ENCODE peak calls at places on chromosomes 13 and 19, in five cellular contexts. One of them, this sample, is unnamed.

GRCh38 chr19:56681702-56682101 is 10.1 kb upstream of the ZNF835 start:
- DNase-seq in HS-5: no peak
- DNase-seq in Kasumi-1: no peak
- DNase-seq in Calu3: no peak
- DNase-seq in activated CD4-positive, CD25-positive, alpha-beta regulatory T cell treated with anti-CD3 and anti-CD28 coated beads, Interleukin-2, amount 50 U/mL, for 72 hours: no peak
- DNase-seq in this sample: no peak

GRCh38 chr13:90414691-90415596 is 932.5 kb upstream of the MIR17HG start:
- DNase-seq in HS-5: peak
- DNase-seq in Kasumi-1: peak
- DNase-seq in Calu3: no peak
- DNase-seq in activated CD4-positive, CD25-positive, alpha-beta regulatory T cell treated with anti-CD3 and anti-CD28 coated beads, Interleukin-2, amount 50 U/mL, for 72 hours: no peak
- DNase-seq in this sample: peak

GRCh38 chr13:49481788-49482187 is 14.0 kb upstream of the PHF11 start:
- DNase-seq in HS-5: no peak
- DNase-seq in Kasumi-1: no peak
- DNase-seq in Calu3: no peak
- DNase-seq in activated CD4-positive, CD25-positive, alpha-beta regulatory T cell treated with anti-CD3 and anti-CD28 coated beads, Interleukin-2, amount 50 U/mL, for 72 hours: no peak
- DNase-seq in this sample: no peak

GRCh38 chr13:110993788-110994187 is 78.9 kb upstream of the ANKRD10 start:
- DNase-seq in HS-5: no peak
- DNase-seq in Kasumi-1: no peak
- DNase-seq in Calu3: no peak
- DNase-seq in activated CD4-positive, CD25-positive, alpha-beta regulatory T cell treated with anti-CD3 and anti-CD28 coated beads, Interleukin-2, amount 50 U/mL, for 72 hours: no peak
- DNase-seq in this sample: no peak

GRCh38 chr13:62129000-62129551 is 713.4 kb upstream of the PCDH20 start:
- DNase-seq in HS-5: no peak
- DNase-seq in Kasumi-1: no peak
- DNase-seq in Calu3: no peak
- DNase-seq in activated CD4-positive, CD25-positive, alpha-beta regulatory T cell treated with anti-CD3 and anti-CD28 coated beads, Interleukin-2, amount 50 U/mL, for 72 hours: no peak
- DNase-seq in this sample: no peak

GRCh38 chr13:110305949-110306339 is 1.0 kb downstream of the COL4A1 start:
- DNase-seq in HS-5: no peak
- DNase-seq in Kasumi-1: peak
- DNase-seq in Calu3: no peak
- DNase-seq in activated CD4-positive, CD25-positive, alpha-beta regulatory T cell treated with anti-CD3 and anti-CD28 coated beads, Interleukin-2, amount 50 U/mL, for 72 hours: no peak
- DNase-seq in this sample: no peak

GRCh38 chr19:14661372-14661924 is 13.2 kb downstream of the ADGRE3 start:
- DNase-seq in HS-5: no peak
- DNase-seq in Kasumi-1: peak
- DNase-seq in Calu3: no peak
- DNase-seq in activated CD4-positive, CD25-positive, alpha-beta regulatory T cell treated with anti-CD3 and anti-CD28 coated beads, Interleukin-2, amount 50 U/mL, for 72 hours: no peak
- DNase-seq in this sample: no peak

GRCh38 chr13:43196171-43196611 is 172.8 kb downstream of the DNAJC15 start:
- DNase-seq in HS-5: no peak
- DNase-seq in Kasumi-1: no peak
- DNase-seq in Calu3: no peak
- DNase-seq in activated CD4-positive, CD25-positive, alpha-beta regulatory T cell treated with anti-CD3 and anti-CD28 coated beads, Interleukin-2, amount 50 U/mL, for 72 hours: no peak
- DNase-seq in this sample: no peak

GRCh38 chr19:1768248-1768647 is 14.9 kb downstream of the ONECUT3 start:
- DNase-seq in HS-5: no peak
- DNase-seq in Kasumi-1: peak
- DNase-seq in Calu3: no peak
- DNase-seq in activated CD4-positive, CD25-positive, alpha-beta regulatory T cell treated with anti-CD3 and anti-CD28 coated beads, Interleukin-2, amount 50 U/mL, for 72 hours: no peak
- DNase-seq in this sample: no peak

GRCh38 chr13:105643966-105644365 is 891.5 kb downstream of the EFNB2 start:
- DNase-seq in HS-5: no peak
- DNase-seq in Kasumi-1: no peak
- DNase-seq in Calu3: no peak
- DNase-seq in activated CD4-positive, CD25-positive, alpha-beta regulatory T cell treated with anti-CD3 and anti-CD28 coated beads, Interleukin-2, amount 50 U/mL, for 72 hours: no peak
- DNase-seq in this sample: no peak

GRCh38 chr13:99087954-99088491 is 110.2 kb upstream of the DOCK9 start:
- DNase-seq in HS-5: no peak
- DNase-seq in Kasumi-1: no peak
- DNase-seq in Calu3: no peak
- DNase-seq in activated CD4-positive, CD25-positive, alpha-beta regulatory T cell treated with anti-CD3 and anti-CD28 coated beads, Interleukin-2, amount 50 U/mL, for 72 hours: peak
- DNase-seq in this sample: no peak

GRCh38 chr13:112779856-112780604 is 90.2 kb downstream of the ATP11A start:
- DNase-seq in HS-5: no peak
- DNase-seq in Kasumi-1: no peak
- DNase-seq in Calu3: no peak
- DNase-seq in activated CD4-positive, CD25-positive, alpha-beta regulatory T cell treated with anti-CD3 and anti-CD28 coated beads, Interleukin-2, amount 50 U/mL, for 72 hours: no peak
- DNase-seq in this sample: no peak

This sample was measured in epithelial cell of proximal tubule.